ENCODE peak calls at places on chromosomes 5 and 9, in five cellular contexts. X, H, W, K and I are unnamed samples.

GRCh38 chr5:11166906-11167305 is 405.9 kb upstream of the DAP start:
- DNase-seq in X (no peak), H (no peak), W (no peak), K (no peak), I (no peak)

GRCh38 chr5:83493644-83494043 is 22.1 kb downstream of the VCAN start:
- DNase-seq in X (no peak), H (no peak), W (no peak), K (no peak), I (no peak)

GRCh38 chr9:106864533-106865143 is 1.7 kb downstream of the ZNF462 start:
- DNase-seq in X (peak; percentile 38), H (no peak), W (no peak), K (no peak), I (no peak)

GRCh38 chr9:131167146-131167692 is 41.8 kb downstream of the NUP214 start:
- DNase-seq in X (no peak), H (no peak), W (no peak), K (no peak), I (no peak)

GRCh38 chr5:130365956-130366355 is 461.7 kb downstream of the CHSY3 start:
- DNase-seq in X (no peak), H (no peak), W (no peak), K (no peak), I (no peak)

GRCh38 chr9:91560301-91560700 is 136.7 kb upstream of the NFIL3 start:
- DNase-seq in X (no peak), H (no peak), W (no peak), K (no peak), I (no peak)

GRCh38 chr5:157219491-157220271 is 39.0 kb downstream of the ITK start:
- DNase-seq in X (no peak), H (no peak), W (no peak), K (no peak), I (no peak)

GRCh38 chr9:136808075-136808780 is 480 bp downstream of the RABL6 start:
- DNase-seq in X (no peak), H (no peak), W (peak; percentile 63), K (peak; percentile 62), I (no peak)

GRCh38 chr9:85414399-85414798 is 327.4 kb downstream of the AGTPBP1 start:
- DNase-seq in X (no peak), H (no peak), W (no peak), K (no peak), I (no peak)

GRCh38 chr5:13939647-13940046 is 4.8 kb downstream of the DNAH5 start:
- DNase-seq in X (no peak), H (no peak), W (no peak), K (no peak), I (no peak)

GRCh38 chr5:137016783-137017324 is 482.3 kb downstream of the SPOCK1 start:
- DNase-seq in X (no peak), H (no peak), W (no peak), K (no peak), I (no peak)

GRCh38 chr9:92969516-92970466 is 22.5 kb downstream of the FGD3 start:
- DNase-seq in X (no peak), H (no peak), W (no peak), K (no peak), I (peak; percentile 37)

GRCh38 chr9:131697097-131697496 is 42.8 kb downstream of the RAPGEF1 start:
- DNase-seq in X (peak; percentile 52), H (no peak), W (no peak), K (no peak), I (no peak)

GRCh38 chr5:1357946-1358725 is 13.2 kb upstream of the CLPTM1L start:
- DNase-seq in X (no peak), H (no peak), W (no peak), K (no peak), I (no peak)

GRCh38 chr9:2602704-2603116 is 18.9 kb upstream of the VLDLR start:
- DNase-seq in X (no peak), H (no peak), W (no peak), K (no peak), I (no peak)

GRCh38 chr9:127723450-127723849 is 7.6 kb downstream of the TTC16 start:
- DNase-seq in X (no peak), H (no peak), W (no peak), K (no peak), I (no peak)

GRCh38 chr9:81150016-81150625 is 539.2 kb downstream of the TLE1 start:
- DNase-seq in X (no peak), H (no peak), W (no peak), K (no peak), I (no peak)

GRCh38 chr9:37998881-37999311 is 70.1 kb downstream of the SHB start:
- DNase-seq in X (no peak), H (no peak), W (no peak), K (peak; percentile 65), I (no peak)

GRCh38 chr5:151598984-151599383 is 7.9 kb upstream of the FAT2 start:
- DNase-seq in X (no peak), H (no peak), W (no peak), K (no peak), I (no peak)

GRCh38 chr9:23826120-23826629 is at the start of gene ELAVL2:
- DNase-seq in X (peak; percentile 89), H (no peak), W (peak; percentile 36), K (peak; percentile 77), I (peak; percentile 39)

GRCh38 chr5:139650031-139650688 is 2.0 kb downstream of the CXXC5 start:
- DNase-seq in X (peak; percentile 24), H (no peak), W (no peak), K (peak; percentile 61), I (no peak)

GRCh38 chr5:139651863-139652787 is 4.0 kb downstream of the CXXC5 start:
- DNase-seq in X (peak; percentile 78), H (peak; percentile 83), W (peak; percentile 50), K (peak; percentile 84), I (no peak)

GRCh38 chr5:139650689-139651501 is 2.7 kb downstream of the CXXC5 start:
- DNase-seq in X (no peak), H (peak; percentile 96), W (no peak), K (peak; percentile 72), I (no peak)

GRCh38 chr5:139652788-139653241 is 4.7 kb downstream of the CXXC5 start:
- DNase-seq in X (no peak), H (no peak), W (no peak), K (no peak), I (no peak)

DNA sequence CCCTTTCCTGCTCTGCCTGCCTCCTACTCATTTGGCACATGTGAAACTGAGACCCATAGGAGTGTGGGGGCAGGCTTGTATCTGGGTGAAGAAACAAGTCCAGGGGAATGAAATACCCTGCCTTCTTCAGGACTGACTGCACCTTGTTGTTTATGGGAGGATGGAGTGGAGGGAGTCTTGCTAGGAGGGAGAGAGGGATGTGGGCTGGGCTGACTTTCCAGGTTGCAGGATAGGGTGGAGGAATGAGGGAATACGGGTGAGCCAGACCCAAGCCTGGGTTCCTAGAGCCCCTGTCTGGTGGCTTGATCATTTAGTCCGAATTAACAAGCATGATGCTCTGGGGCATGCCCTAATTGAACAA is 3.3 kb downstream of the CXXC5 start:
- DNase-seq in X (no peak), H (no peak), W (no peak), K (no peak), I (no peak)
- H3K4me1 ChIP-seq in X (peaks cover 4% of the 10 kb centered on the region), H (no peaks in the 10 kb centered on the region), W (peaks cover 42% of the 10 kb centered on the region), K (peaks cover 1% of the 10 kb centered on the region), I (peaks cover 37% of the 10 kb centered on the region)

DNA sequence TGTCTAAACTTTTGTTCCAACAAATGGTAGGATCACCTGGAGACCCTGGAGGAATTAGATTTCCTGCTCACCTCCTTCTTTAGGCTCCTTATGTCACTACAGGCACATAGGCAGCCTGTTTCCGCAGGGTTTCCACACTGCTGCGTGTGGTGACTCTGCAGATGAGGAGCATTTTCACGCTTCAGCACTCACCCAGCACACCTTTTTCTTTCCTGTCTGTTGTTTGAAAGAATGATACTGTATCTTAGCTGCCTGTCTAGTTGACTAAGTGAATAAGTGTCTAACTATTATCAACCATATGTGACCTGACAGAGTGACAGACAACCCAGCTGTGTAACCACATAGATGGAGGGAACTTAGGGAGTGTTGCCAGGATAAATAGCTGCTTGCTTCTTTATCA is 36.1 kb downstream of the ZNF510 start:
- DNase-seq in X (no peak), H (no peak), W (no peak), K (no peak), I (no peak)
- H3K9me3 ChIP-seq in X (peaks cover 7% of the 10 kb centered on the region), H (peaks cover 1% of the 10 kb centered on the region), W (peaks cover 13% of the 10 kb centered on the region), K (peaks cover 20% of the 10 kb centered on the region), I (peaks cover 12% of the 10 kb centered on the region)

DNA sequence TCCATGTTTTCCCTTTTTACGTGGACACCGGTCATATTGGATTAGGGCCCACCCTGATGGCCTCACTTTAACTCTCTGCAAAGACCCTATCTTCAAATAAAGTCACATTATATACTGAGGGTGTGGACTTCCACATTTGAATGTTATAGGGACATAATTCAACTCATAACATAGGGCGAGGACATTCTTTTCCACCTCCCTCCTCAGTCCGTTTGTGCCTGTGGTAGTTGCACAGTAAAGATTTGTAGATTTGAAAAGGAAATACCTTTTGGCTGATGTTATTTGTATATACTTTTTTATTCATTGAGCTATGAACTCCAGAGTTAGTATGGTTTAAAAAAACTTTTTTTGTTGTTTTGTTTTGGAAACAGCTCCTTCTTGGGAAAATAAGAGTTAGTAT is 51.0 kb upstream of the DHFR start:
- DNase-seq in X (no peak), H (no peak), W (no peak), K (no peak), I (no peak)
- H3K4me1 ChIP-seq in X (no peaks in the 10 kb centered on the region), H (no peaks in the 10 kb centered on the region), W (peaks cover 4% of the 10 kb centered on the region), K (no peaks in the 10 kb centered on the region), I (peaks cover 15% of the 10 kb centered on the region)

DNA sequence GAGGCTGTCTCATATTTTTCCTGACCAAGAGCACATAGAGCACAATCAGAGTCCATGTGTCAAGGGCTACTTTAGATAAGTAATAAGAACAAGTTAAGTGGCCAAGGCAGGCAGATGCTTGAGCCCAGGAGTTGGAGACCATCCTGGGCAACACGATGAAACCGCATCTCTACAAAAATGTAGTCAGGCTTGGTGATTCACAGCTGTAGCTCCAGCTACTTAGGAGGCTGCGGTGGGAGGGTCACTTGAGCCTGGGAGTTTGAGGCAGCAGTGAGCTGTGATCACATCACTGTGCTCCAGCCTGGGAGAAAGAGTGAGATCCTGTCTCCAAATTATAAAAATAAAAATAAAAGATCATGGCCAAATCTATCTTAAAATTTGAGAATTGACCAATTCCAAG is 767.9 kb upstream of the CTNND2 start:
- DNase-seq in X (no peak), H (no peak), W (no peak), K (no peak), I (no peak)
- H3K9me3 ChIP-seq in X (no peaks in the 10 kb centered on the region), H (no peaks in the 10 kb centered on the region), W (no peaks in the 10 kb centered on the region), K (no peaks in the 10 kb centered on the region), I (peaks cover 3% of the 10 kb centered on the region)

DNA sequence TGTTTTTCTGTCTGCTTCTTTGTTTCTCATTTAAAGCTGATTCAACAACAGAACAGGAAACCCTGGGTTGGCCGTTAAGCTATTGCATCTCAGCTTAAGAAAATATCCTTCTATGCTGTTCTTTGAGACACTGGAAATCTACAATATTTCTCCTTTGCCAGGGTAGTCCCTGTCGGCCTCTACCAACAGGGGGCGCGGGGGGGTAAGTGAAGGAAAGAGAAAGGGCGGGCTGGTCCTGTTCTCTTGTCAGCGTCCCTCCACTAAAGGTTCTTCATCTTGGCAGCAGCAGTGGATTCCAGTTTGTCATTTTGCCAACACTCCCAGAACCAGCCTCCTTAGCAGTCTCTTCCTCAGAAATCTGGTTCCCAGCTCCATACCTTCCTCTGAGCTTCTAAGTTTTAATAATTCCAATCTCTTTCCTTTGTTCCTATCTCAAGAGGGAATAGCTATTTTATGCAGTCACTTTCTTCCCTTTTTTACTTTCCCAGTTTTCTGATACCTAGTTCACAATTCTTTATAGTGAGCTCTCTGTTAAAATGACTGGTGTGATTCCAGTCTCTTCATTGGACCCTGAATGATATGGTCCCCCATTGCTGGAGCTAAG is 222.3 kb downstream of the GLIS3 start:
- DNase-seq in X (peak; percentile 71), H (peak; percentile 66), W (peak; percentile 14), K (peak; percentile 92), I (no peak)
- H3K4me1 ChIP-seq in X (no peaks in the 10 kb centered on the region), H (no peaks in the 10 kb centered on the region), W (no peaks in the 10 kb centered on the region), K (peaks cover 3% of the 10 kb centered on the region), I (no peaks in the 10 kb centered on the region)